ENCODE peak calls at places on chromosomes 7 and 10, in five cellular contexts. One of them, this sample, is unnamed.

GRCh38 chr7:129256221-129256620 is 31.4 kb downstream of the AHCYL2 start:
- DNase-seq in dorsolateral prefrontal cortex: no peak
- DNase-seq in brain microvascular endothelial cell: no peak
- DNase-seq in cardiac muscle cell: no peak
- DNase-seq in prostate gland: no peak
- DNase-seq in this sample: no peak

GRCh38 chr7:143305423-143306070 is 10.4 kb upstream of the CLCN1 start:
- DNase-seq in dorsolateral prefrontal cortex: peak
- DNase-seq in brain microvascular endothelial cell: peak
- DNase-seq in cardiac muscle cell: peak
- DNase-seq in prostate gland: peak
- DNase-seq in this sample: no peak

GRCh38 chr10:122930140-122930539 is 19.7 kb downstream of the FAM24A start:
- DNase-seq in dorsolateral prefrontal cortex: no peak
- DNase-seq in brain microvascular endothelial cell: no peak
- DNase-seq in cardiac muscle cell: no peak
- DNase-seq in prostate gland: no peak
- DNase-seq in this sample: no peak

GRCh38 chr10:21257919-21258318 is 267.6 kb downstream of the SKIDA1 start:
- DNase-seq in dorsolateral prefrontal cortex: no peak
- DNase-seq in brain microvascular endothelial cell: peak
- DNase-seq in cardiac muscle cell: peak
- DNase-seq in prostate gland: no peak
- DNase-seq in this sample: no peak

GRCh38 chr7:21526007-21526406 is 16.8 kb upstream of the DNAH11 start:
- DNase-seq in dorsolateral prefrontal cortex: no peak
- DNase-seq in brain microvascular endothelial cell: no peak
- DNase-seq in cardiac muscle cell: peak
- DNase-seq in prostate gland: no peak
- DNase-seq in this sample: no peak

GRCh38 chr10:48493083-48493871 is 111.6 kb downstream of the ARHGAP22 start:
- DNase-seq in dorsolateral prefrontal cortex: no peak
- DNase-seq in brain microvascular endothelial cell: no peak
- DNase-seq in cardiac muscle cell: no peak
- DNase-seq in prostate gland: no peak
- DNase-seq in this sample: peak

GRCh38 chr10:79430946-79431345 is 14.5 kb downstream of the ZCCHC24 start:
- DNase-seq in dorsolateral prefrontal cortex: no peak
- DNase-seq in brain microvascular endothelial cell: no peak
- DNase-seq in cardiac muscle cell: no peak
- DNase-seq in prostate gland: no peak
- DNase-seq in this sample: no peak

GRCh38 chr10:76903387-76903786 is 734.2 kb downstream of the KCNMA1 start:
- DNase-seq in dorsolateral prefrontal cortex: no peak
- DNase-seq in brain microvascular endothelial cell: no peak
- DNase-seq in cardiac muscle cell: no peak
- DNase-seq in prostate gland: no peak
- DNase-seq in this sample: no peak

GRCh38 chr10:103969436-103969835 is 2.5 kb downstream of the SLK start:
- DNase-seq in dorsolateral prefrontal cortex: no peak
- DNase-seq in brain microvascular endothelial cell: no peak
- DNase-seq in cardiac muscle cell: no peak
- DNase-seq in prostate gland: no peak
- DNase-seq in this sample: no peak

GRCh38 chr7:107315821-107316220 is 147.0 kb downstream of the HBP1 start:
- DNase-seq in dorsolateral prefrontal cortex: no peak
- DNase-seq in brain microvascular endothelial cell: no peak
- DNase-seq in cardiac muscle cell: no peak
- DNase-seq in prostate gland: no peak
- DNase-seq in this sample: no peak

GRCh38 chr7:135147899-135148721 is at the start of gene TMEM140:
- DNase-seq in dorsolateral prefrontal cortex: no peak
- DNase-seq in brain microvascular endothelial cell: peak
- DNase-seq in cardiac muscle cell: peak
- DNase-seq in prostate gland: peak
- DNase-seq in this sample: peak

GRCh38 chr7:82605247-82605864 is 161.8 kb upstream of the CACNA2D1 start:
- DNase-seq in dorsolateral prefrontal cortex: no peak
- DNase-seq in brain microvascular endothelial cell: peak
- DNase-seq in cardiac muscle cell: peak
- DNase-seq in prostate gland: no peak
- DNase-seq in this sample: peak

GRCh38 chr10:20128796-20129195 is 312.6 kb downstream of the PLXDC2 start:
- DNase-seq in dorsolateral prefrontal cortex: no peak
- DNase-seq in brain microvascular endothelial cell: no peak
- DNase-seq in cardiac muscle cell: no peak
- DNase-seq in prostate gland: no peak
- DNase-seq in this sample: no peak

GRCh38 chr7:148914208-148914777 is 30.2 kb upstream of the EZH2 start:
- DNase-seq in dorsolateral prefrontal cortex: no peak
- DNase-seq in brain microvascular endothelial cell: peak
- DNase-seq in cardiac muscle cell: peak
- DNase-seq in prostate gland: no peak
- DNase-seq in this sample: peak

GRCh38 chr7:77674878-77675277 is 21.4 kb upstream of the RSBN1L start:
- DNase-seq in dorsolateral prefrontal cortex: no peak
- DNase-seq in brain microvascular endothelial cell: peak
- DNase-seq in cardiac muscle cell: peak
- DNase-seq in prostate gland: no peak
- DNase-seq in this sample: no peak

GRCh38 chr7:40815512-40815911 is 680.7 kb downstream of the SUGCT start:
- DNase-seq in dorsolateral prefrontal cortex: no peak
- DNase-seq in brain microvascular endothelial cell: no peak
- DNase-seq in cardiac muscle cell: no peak
- DNase-seq in prostate gland: no peak
- DNase-seq in this sample: peak

GRCh38 chr10:124298891-124299290 is 119.8 kb downstream of the OAT start:
- DNase-seq in dorsolateral prefrontal cortex: no peak
- DNase-seq in brain microvascular endothelial cell: no peak
- DNase-seq in cardiac muscle cell: no peak
- DNase-seq in prostate gland: no peak
- DNase-seq in this sample: no peak

GRCh38 chr10:79923145-79923544 is 25.8 kb downstream of the SFTPD start:
- DNase-seq in dorsolateral prefrontal cortex: no peak
- DNase-seq in brain microvascular endothelial cell: no peak
- DNase-seq in cardiac muscle cell: no peak
- DNase-seq in prostate gland: no peak
- DNase-seq in this sample: no peak

GRCh38 chr10:17685227-17685840 is 41.4 kb downstream of the STAM start:
- DNase-seq in dorsolateral prefrontal cortex: no peak
- DNase-seq in brain microvascular endothelial cell: no peak
- DNase-seq in cardiac muscle cell: no peak
- DNase-seq in prostate gland: no peak
- DNase-seq in this sample: no peak

GRCh38 chr7:156578978-156579430 is 61.6 kb upstream of the RNF32 start:
- DNase-seq in dorsolateral prefrontal cortex: no peak
- DNase-seq in brain microvascular endothelial cell: no peak
- DNase-seq in cardiac muscle cell: no peak
- DNase-seq in prostate gland: no peak
- DNase-seq in this sample: no peak

GRCh38 chr7:156577645-156578577 is 62.7 kb upstream of the RNF32 start:
- DNase-seq in dorsolateral prefrontal cortex: no peak
- DNase-seq in brain microvascular endothelial cell: no peak
- DNase-seq in cardiac muscle cell: no peak
- DNase-seq in prostate gland: no peak
- DNase-seq in this sample: no peak

GRCh38 chr7:156579566-156579965 is 61.0 kb upstream of the RNF32 start:
- DNase-seq in dorsolateral prefrontal cortex: no peak
- DNase-seq in brain microvascular endothelial cell: no peak
- DNase-seq in cardiac muscle cell: no peak
- DNase-seq in prostate gland: no peak
- DNase-seq in this sample: no peak

GRCh38 chr7:156580036-156580435 is 60.5 kb upstream of the RNF32 start:
- DNase-seq in dorsolateral prefrontal cortex: no peak
- DNase-seq in brain microvascular endothelial cell: no peak
- DNase-seq in cardiac muscle cell: no peak
- DNase-seq in prostate gland: no peak
- DNase-seq in this sample: no peak

GRCh38 chr7:156578578-156578940 is 62.0 kb upstream of the RNF32 start:
- DNase-seq in dorsolateral prefrontal cortex: no peak
- DNase-seq in brain microvascular endothelial cell: no peak
- DNase-seq in cardiac muscle cell: no peak
- DNase-seq in prostate gland: no peak
- DNase-seq in this sample: no peak
- H3K27ac ChIP-seq in dorsolateral prefrontal cortex: peak
- H3K27ac ChIP-seq in brain microvascular endothelial cell: no peak
- H3K27ac ChIP-seq in cardiac muscle cell: no peak
- H3K27ac ChIP-seq in prostate gland: no peak
- H3K27ac ChIP-seq in this sample: no peak

DNA sequence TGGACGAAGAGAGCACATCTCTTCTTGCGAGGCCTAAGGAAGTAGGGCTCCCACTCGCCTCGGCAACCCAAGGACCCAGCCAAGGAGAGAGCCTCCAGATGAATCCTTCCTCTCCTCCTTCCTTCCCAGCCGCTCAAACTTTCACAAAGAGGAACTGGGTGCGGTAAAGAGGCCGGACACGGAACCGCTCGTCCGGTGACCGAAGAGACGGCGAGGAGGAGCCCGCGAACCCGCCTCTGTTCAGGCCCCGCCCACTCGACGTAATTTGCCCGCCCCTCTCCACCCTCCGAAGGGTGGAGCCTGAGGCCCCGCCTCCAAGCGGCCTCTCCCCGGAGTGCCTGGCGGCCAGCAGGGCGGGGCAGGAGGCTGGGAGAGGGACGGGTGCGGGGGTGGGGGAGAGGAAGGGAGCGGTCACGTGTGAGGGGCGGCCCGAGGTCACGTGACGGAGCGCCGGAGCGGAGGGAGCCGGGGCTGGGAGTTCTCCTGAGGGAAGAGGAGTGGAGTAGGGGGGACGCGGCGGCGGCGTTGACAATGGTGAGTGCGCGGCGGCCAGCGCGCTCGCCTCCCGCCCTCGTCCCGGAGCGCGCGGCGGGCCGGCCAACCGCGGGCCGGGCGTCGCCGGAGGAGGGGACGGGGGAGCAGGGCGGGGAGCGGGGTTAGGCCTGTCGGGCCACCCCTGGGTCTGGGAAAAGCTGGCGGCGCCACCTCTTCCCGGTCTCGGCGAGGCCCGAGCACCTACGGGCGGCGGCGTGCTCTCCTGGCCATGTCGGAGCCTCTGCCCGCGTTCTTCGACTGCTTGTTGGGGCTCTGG is at the start of gene VPS26A:
- DNase-seq in dorsolateral prefrontal cortex: peak
- DNase-seq in brain microvascular endothelial cell: peak
- DNase-seq in cardiac muscle cell: peak
- DNase-seq in prostate gland: peak
- DNase-seq in this sample: peak
- TF ChIP-seq CTCF in dorsolateral prefrontal cortex: peak
- TF ChIP-seq CTCF in brain microvascular endothelial cell: no peak
- TF ChIP-seq CTCF in cardiac muscle cell: no peak
- TF ChIP-seq CTCF in prostate gland: peak
- TF ChIP-seq CTCF in this sample: peak

DNA sequence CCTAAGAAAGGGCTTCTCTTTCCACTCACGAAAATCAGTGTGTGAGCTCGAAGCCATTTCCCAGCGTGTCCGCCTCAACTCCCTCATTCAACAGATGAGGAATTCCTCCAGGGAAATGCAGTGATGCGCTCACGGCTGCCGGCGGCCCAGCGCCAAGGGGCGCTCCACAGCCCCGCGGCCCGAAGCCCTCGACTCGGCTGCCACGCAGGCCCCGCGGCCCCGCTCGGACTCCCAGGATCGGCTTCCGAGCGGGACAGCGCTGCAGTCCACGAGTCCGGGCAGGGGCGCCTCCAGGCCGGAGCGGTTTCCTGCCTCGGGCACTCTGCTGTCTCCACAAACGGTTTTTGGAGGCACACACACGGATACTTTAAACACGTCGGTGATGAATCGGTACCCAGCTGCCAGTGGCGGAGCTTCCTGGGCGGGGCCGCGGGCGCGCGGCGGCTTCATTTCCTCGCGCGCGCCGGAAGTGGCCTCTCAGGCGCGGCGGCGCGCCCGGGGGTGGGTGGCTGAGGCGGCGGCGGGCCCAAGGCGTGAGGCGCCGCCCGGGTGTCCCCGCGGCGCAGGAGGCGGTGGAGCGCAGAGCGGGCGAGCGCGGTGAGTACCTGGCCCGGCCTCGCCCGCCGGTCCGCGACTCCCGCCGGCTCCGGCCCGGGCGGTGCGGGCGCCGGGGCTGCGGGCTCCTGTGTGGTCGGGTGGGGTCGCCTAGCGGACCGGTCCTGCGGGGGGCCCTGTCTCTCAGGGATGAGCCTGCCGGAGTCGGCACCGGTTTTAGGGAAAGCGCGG is at the start of gene CSGALNACT2:
- DNase-seq in dorsolateral prefrontal cortex: peak
- DNase-seq in brain microvascular endothelial cell: peak
- DNase-seq in cardiac muscle cell: peak
- DNase-seq in prostate gland: peak
- DNase-seq in this sample: peak
- H3K27ac ChIP-seq in dorsolateral prefrontal cortex: peak
- H3K27ac ChIP-seq in brain microvascular endothelial cell: peak
- H3K27ac ChIP-seq in cardiac muscle cell: peak
- H3K27ac ChIP-seq in prostate gland: peak
- H3K27ac ChIP-seq in this sample: peak

GRCh38 chr10:132984801-132985545 is 42.6 kb upstream of the CFAP46 start:
- DNase-seq in dorsolateral prefrontal cortex: no peak
- DNase-seq in brain microvascular endothelial cell: no peak
- DNase-seq in cardiac muscle cell: no peak
- DNase-seq in prostate gland: no peak
- DNase-seq in this sample: no peak

GRCh38 chr10:132981746-132982145 is 39.4 kb upstream of the CFAP46 start:
- DNase-seq in dorsolateral prefrontal cortex: no peak
- DNase-seq in brain microvascular endothelial cell: no peak
- DNase-seq in cardiac muscle cell: no peak
- DNase-seq in prostate gland: no peak
- DNase-seq in this sample: no peak

GRCh38 chr10:132982301-132982989 is 40.1 kb upstream of the CFAP46 start:
- DNase-seq in dorsolateral prefrontal cortex: no peak
- DNase-seq in brain microvascular endothelial cell: no peak
- DNase-seq in cardiac muscle cell: peak
- DNase-seq in prostate gland: no peak
- DNase-seq in this sample: no peak

GRCh38 chr10:132984008-132984295 is 41.6 kb upstream of the CFAP46 start:
- DNase-seq in dorsolateral prefrontal cortex: no peak
- DNase-seq in brain microvascular endothelial cell: no peak
- DNase-seq in cardiac muscle cell: no peak
- DNase-seq in prostate gland: no peak
- DNase-seq in this sample: no peak

DNA sequence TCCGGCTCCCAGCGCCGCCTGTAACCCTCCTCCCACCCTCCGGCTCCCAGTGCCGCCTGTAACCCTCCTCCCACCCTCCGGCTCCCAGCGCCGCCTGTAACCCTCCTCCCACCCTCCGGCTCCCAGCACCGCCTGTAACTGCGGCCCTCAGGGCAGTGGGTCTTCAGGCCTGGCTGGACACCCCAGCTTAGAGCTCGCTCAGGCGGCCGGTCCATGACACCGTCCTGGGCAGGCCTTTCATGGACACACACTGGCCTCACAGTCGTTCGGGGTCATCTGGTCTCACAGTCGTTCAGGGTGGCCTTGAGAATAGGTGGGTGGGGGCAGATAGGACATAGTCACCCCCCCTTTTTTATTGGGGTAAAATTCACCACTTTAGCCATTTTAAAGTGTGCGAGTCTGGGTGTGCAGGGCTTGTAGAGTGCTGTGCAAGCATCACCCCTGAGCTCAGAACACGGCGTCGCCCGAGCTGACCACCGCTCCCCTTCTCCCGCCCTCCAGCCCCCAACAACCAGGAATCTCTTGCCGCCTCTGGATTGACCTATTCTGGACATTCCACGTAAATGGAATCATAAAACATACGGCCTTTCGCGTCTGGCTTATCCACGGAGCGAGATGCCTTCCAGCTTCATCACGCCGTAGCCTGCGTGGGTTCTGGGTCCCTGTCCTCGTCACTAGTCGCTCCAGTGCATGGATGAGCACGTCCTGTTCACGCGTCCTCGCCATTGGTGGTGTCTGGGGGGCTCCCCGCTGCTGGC is 41.1 kb upstream of the CFAP46 start:
- DNase-seq in dorsolateral prefrontal cortex: no peak
- DNase-seq in brain microvascular endothelial cell: no peak
- DNase-seq in cardiac muscle cell: no peak
- DNase-seq in prostate gland: no peak
- DNase-seq in this sample: no peak
- TF ChIP-seq CTCF in dorsolateral prefrontal cortex: no peak
- TF ChIP-seq CTCF in brain microvascular endothelial cell: no peak
- TF ChIP-seq CTCF in cardiac muscle cell: no peak
- TF ChIP-seq CTCF in prostate gland: no peak
- TF ChIP-seq CTCF in this sample: no peak

This sample was measured in RWPE1.